ENCODE peak calls at places on chromosomes 2 and 18, in eight cellular contexts. T is Calu3, D is RWPE1, C is fibroblast of gingiva, Z is bronchial epithelial cell, I is H7, L is astrocyte of the spinal cord, G is T-cell. N is an unnamed sample.

GRCh38 chr2:180111901-180112300 is 104.8 kb upstream of the CWC22 start:
- DNase-seq in C (no peak), D (no peak), Z (no peak), T (no peak), I (no peak), G (no peak), L (no peak), N (no peak)

GRCh38 chr2:223264541-223265171 is 212.7 kb downstream of the KCNE4 start:
- DNase-seq in D (no peak), Z (peak; percentile 46), G (no peak), I (no peak), C (no peak), T (no peak), L (no peak), N (no peak)

GRCh38 chr2:206225435-206226232 is 48.8 kb upstream of the ZDBF2 start:
- DNase-seq in G (no peak), L (no peak), C (no peak), I (no peak), Z (no peak), T (no peak), D (no peak), N (no peak)

GRCh38 chr2:232341061-232341738 is 37.4 kb upstream of the ALPP start:
- DNase-seq in T (no peak), Z (no peak), G (no peak), I (no peak), L (no peak), C (no peak), D (no peak), N (no peak)

GRCh38 chr2:10246370-10246769 is 56.3 kb upstream of the HPCAL1 start:
- DNase-seq in C (no peak), L (no peak), G (no peak), Z (no peak), T (no peak), D (no peak), I (no peak), N (no peak)

GRCh38 chr2:8462899-8463648 is 218.8 kb upstream of the ID2 start:
- DNase-seq in C (no peak), G (no peak), Z (no peak), I (peak; percentile 18), D (no peak), T (no peak), L (no peak), N (no peak)

GRCh38 chr2:176911-177310 is 86.9 kb downstream of the SH3YL1 start:
- DNase-seq in Z (peak; percentile 43), D (peak; percentile 69), L (no peak), I (no peak), C (no peak), T (no peak), G (no peak), N (no peak)

GRCh38 chr18:49111191-49111988 is 160.6 kb upstream of the SMAD7 start:
- DNase-seq in G (no peak), T (no peak), D (no peak), C (no peak), I (no peak), Z (no peak), L (no peak), N (no peak)

GRCh38 chr2:197241590-197241989 is 69.0 kb downstream of the ANKRD44 start:
- DNase-seq in T (no peak), C (no peak), Z (no peak), I (no peak), G (no peak), L (no peak), D (no peak), N (no peak)

GRCh38 chr18:66749030-66749429 is 145.1 kb upstream of the CDH19 start:
- DNase-seq in I (no peak), C (no peak), G (no peak), Z (peak; percentile 18), L (peak; percentile 6), T (peak; percentile 34), D (no peak), N (no peak)

GRCh38 chr2:213317929-213318328 is 33.7 kb downstream of the SPAG16 start:
- DNase-seq in D (no peak), Z (peak; percentile 33), I (no peak), L (peak; percentile 83), C (peak; percentile 74), T (no peak), G (no peak), N (no peak)

GRCh38 chr18:79588131-79588635 is 91.4 kb upstream of the CTDP1 start:
- DNase-seq in L (no peak), C (no peak), G (no peak), Z (no peak), I (no peak), D (no peak), T (no peak), N (no peak)

GRCh38 chr18:57437782-57438668 is 2.9 kb downstream of the ONECUT2 start:
- DNase-seq in G (no peak), D (peak; percentile 33), Z (peak; percentile 29), C (peak; percentile 13), L (no peak), I (peak; percentile 94), T (peak; percentile 73), N (peak; percentile 70)

GRCh38 chr2:195659114-195659513 is 2.1 kb downstream of the SLC39A10 start:
- DNase-seq in I (no peak), C (no peak), T (no peak), G (no peak), D (no peak), Z (no peak), L (peak; percentile 22), N (no peak)

GRCh38 chr2:177429688-177430325 is 37.2 kb downstream of the AGPS start:
- DNase-seq in C (peak; percentile 80), D (no peak), L (peak; percentile 97), Z (peak; percentile 56), T (no peak), G (no peak), I (no peak), N (peak; percentile 73)

GRCh38 chr2:67674668-67675067 is 277.5 kb downstream of the ETAA1 start:
- DNase-seq in D (no peak), Z (no peak), C (no peak), L (no peak), G (no peak), I (no peak), T (no peak), N (no peak)

GRCh38 chr2:100924520-100925451 is 77.3 kb upstream of the RPL31 start:
- DNase-seq in D (no peak), C (peak; percentile 42), I (no peak), G (peak; percentile 25), L (peak; percentile 85), T (no peak), Z (no peak), N (peak; percentile 73)

N was measured in AG08396.